ENCODE peak calls at places on chromosomes 12 and 14, in four cellular contexts. I, D, P and L are unnamed samples.
A peak's percentile ranks its signal among the peaks of the same experiment; 100 is the strongest.

GRCh38 chr14:48027115-48027514 is 351.7 kb upstream of the MDGA2 start:
- DNase-seq in I (no peak), D (no peak), P (no peak), L (no peak)

GRCh38 chr12:100656806-100657205 is 83.3 kb downstream of the GAS2L3 start:
- DNase-seq in I (no peak), D (no peak), P (no peak), L (no peak)

GRCh38 chr12:69884386-69884785 is 59.4 kb downstream of the MYRFL start:
- DNase-seq in I (no peak), D (no peak), P (no peak), L (no peak)

GRCh38 chr12:84814664-84815245 is 97.8 kb downstream of the SLC6A15 start:
- DNase-seq in I (peak; percentile 77), D (no peak), P (no peak), L (no peak)

GRCh38 chr14:47763188-47763854 is 87.9 kb upstream of the MDGA2 start:
- DNase-seq in I (no peak), D (no peak), P (no peak), L (no peak)

GRCh38 chr14:21852061-21852664 is 178.5 kb upstream of the OR4E1 start:
- DNase-seq in I (peak; percentile 51), D (no peak), P (no peak), L (no peak)

GRCh38 chr12:45587877-45588530 is 141.5 kb upstream of the ARID2 start:
- DNase-seq in I (no peak), D (no peak), P (no peak), L (no peak)

GRCh38 chr12:4526923-4527546 is 11.7 kb upstream of the RAD51AP1 start:
- DNase-seq in I (peak; percentile 49), D (no peak), P (no peak), L (no peak)

GRCh38 chr12:79301181-79301580 is 389.6 kb downstream of the PAWR start:
- DNase-seq in I (no peak), D (no peak), P (no peak), L (no peak)

GRCh38 chr12:76080729-76081415 is 3.6 kb downstream of the NAP1L1 start:
- DNase-seq in I (peak; percentile 22), D (no peak), P (no peak), L (no peak)

GRCh38 chr12:27525373-27525772 is 1.4 kb downstream of the PPFIBP1 start:
- DNase-seq in I (peak; percentile 89), D (no peak), P (no peak), L (no peak)

GRCh38 chr12:120758798-120759590 is 33.4 kb downstream of the ACADS start:
- DNase-seq in I (no peak), D (no peak), P (no peak), L (no peak)

GRCh38 chr14:99602054-99602787 is 1.8 kb downstream of the CCDC85C start:
- DNase-seq in I (peak; percentile 45), D (no peak), P (peak; percentile 69), L (no peak)

GRCh38 chr12:58588771-58589170 is 331.5 kb downstream of the LRIG3 start:
- DNase-seq in I (peak; percentile 82), D (no peak), P (no peak), L (no peak)

GRCh38 chr14:54653764-54654469 is 87.0 kb downstream of the SAMD4A start:
- DNase-seq in I (peak; percentile 66), D (peak; percentile 77), P (no peak), L (peak; percentile 87)

GRCh38 chr12:85413266-85413665 is 133.2 kb downstream of the ALX1 start:
- DNase-seq in I (peak; percentile 21), D (no peak), P (no peak), L (no peak)

GRCh38 chr12:92628476-92628875 is 74.3 kb upstream of the PLEKHG7 start:
- DNase-seq in I (no peak), D (no peak), P (no peak), L (no peak)

DNA sequence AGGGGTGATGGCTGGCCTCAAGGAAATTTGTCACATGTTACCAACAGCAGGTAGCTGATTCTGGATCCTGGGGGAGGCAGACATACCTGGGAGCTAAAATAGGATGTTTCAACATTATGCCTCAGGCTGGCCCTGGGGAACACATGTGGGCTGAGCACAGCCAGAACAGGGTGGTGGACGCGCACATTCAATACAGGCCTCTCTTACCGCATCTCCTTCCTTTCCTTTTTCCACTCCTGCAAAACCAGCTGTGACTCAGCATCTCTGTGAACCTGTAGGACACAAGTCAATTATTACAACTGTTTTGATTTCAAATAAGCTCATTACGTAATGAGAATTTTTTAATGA is 61.0 kb downstream of the NT5DC3 start:
- DNase-seq in I (peak; percentile 21), D (no peak), P (no peak), L (no peak)
- H3K4me3 ChIP-seq in I (no peak overlapping the region), D (no peak overlapping the region), P (no peak overlapping the region), L (no peak overlapping the region)

GRCh38 chr14:90839024-90839888 is 23.0 kb upstream of the TTC7B start:
- DNase-seq in I (peak; percentile 75), D (peak; percentile 79), P (no peak), L (no peak)
- H3K4me3 ChIP-seq in I (peak overlapping the region; percentile 15), D (peak overlapping the region; percentile 23), P (no peak overlapping the region), L (no peak overlapping the region)

GRCh38 chr14:100803694-100804075 is 22.2 kb upstream of the MEG3 start:
- DNase-seq in I (no peak), D (no peak), P (no peak), L (no peak)

GRCh38 chr14:100802179-100802578 is 23.7 kb upstream of the MEG3 start:
- DNase-seq in I (no peak), D (no peak), P (no peak), L (no peak)

GRCh38 chr14:100802766-100803693 is 22.9 kb upstream of the MEG3 start:
- DNase-seq in I (no peak), D (no peak), P (no peak), L (no peak)

GRCh38 chr14:100804558-100805309 is 21.2 kb upstream of the MEG3 start:
- DNase-seq in I (no peak), D (no peak), P (no peak), L (no peak)

GRCh38 chr14:100804138-100804537 is 21.8 kb upstream of the MEG3 start:
- DNase-seq in I (no peak), D (no peak), P (no peak), L (no peak)
- H3K4me3 ChIP-seq in I (no peak overlapping the region), D (no peak overlapping the region), P (no peak overlapping the region), L (no peak overlapping the region)

DNA sequence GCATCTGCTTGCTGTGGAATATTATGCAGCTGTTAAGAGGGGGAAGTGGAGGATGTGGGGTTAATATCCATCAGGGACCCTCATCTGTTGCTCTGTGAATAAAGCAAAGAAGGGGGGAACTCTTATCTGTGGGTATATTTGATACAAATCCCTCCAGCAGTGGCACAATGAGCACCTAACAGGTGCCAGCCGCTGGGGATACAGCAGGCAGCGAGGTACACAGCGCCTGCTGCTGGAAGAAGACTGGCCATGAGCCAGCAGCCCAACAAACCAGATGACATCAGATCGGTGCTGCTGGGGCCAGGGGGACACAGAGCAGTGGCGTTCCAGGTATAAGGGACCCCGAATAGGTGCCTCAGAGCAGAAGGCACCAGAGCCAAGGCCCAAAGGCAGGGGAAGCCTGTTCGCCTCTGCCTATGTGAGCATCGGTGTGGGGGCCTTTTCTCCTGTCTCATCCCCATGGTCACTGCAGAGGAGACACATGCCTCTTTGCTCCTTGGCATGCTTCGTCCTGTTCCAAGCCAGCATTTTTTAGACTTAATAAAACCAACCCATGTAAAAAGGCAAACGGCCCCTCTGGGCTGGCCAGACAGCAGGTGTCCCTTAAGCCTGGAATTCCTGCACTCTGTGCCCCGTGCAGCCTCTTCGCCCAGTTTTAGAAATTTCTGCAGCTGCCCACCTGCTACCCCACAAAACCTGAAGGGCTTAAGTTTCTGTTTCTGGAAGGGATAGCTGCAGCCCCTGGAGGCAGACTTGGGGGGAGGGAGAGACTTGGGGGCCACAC is 1.6 kb upstream of the CKB start:
- DNase-seq in I (no peak), D (no peak), P (no peak), L (no peak)
- H3K4me3 ChIP-seq in I (no peak overlapping the region), D (no peak overlapping the region), P (no peak overlapping the region), L (no peak overlapping the region)

GRCh38 chr14:72024504-72024903 is 92.3 kb downstream of the RGS6 start:
- DNase-seq in I (no peak), D (no peak), P (no peak), L (no peak)
- H3K4me3 ChIP-seq in I (no peak overlapping the region), D (no peak overlapping the region), P (no peak overlapping the region), L (no peak overlapping the region)

DNA sequence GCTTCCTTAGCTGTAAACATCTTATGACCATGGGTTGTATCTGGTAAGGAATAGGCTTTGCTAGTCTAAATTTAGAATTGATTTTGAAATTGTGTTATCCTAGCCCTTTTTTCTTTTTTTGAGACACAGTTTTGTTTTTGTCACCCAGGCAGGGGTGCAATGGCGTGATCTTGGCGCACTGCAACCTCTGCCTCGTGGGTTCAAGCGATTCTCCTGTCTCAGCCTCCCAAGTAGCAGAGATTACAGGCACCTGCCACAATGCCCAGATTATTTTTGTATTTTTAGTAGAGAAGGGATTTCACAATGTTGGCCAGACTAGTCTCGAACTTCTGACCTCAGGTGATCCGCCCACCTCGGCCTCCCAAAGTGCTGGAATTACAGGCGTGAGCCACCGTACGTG is 2.4 kb upstream of the TUBA1B start:
- DNase-seq in I (no peak), D (no peak), P (no peak), L (no peak)
- H3K4me3 ChIP-seq in I (peak overlapping the region; percentile 91), D (no peak overlapping the region), P (no peak overlapping the region), L (no peak overlapping the region)